ENCODE peak calls at places on chromosomes 13 and 19, in nine cellular contexts. U is stimulated activated CD4-positive, alpha-beta T cell treated with anti-CD3 and anti-CD28 coated beads, Interleukin-4, amount 100 ng/mL, for 24 hours; X is substantia nigra; W is Kasumi-1; O is GM04503; A is iPS-NIHi11; E is Daoy; B is activated CD4-positive, alpha-beta T cell treated with anti-CD3 and anti-CD28 coated beads, Interleukin-2, amount 50 U/mL, for 4 hours; R is NCI-H2081. G is an unnamed sample.

GRCh38 chr19:34232566-34233481 is 21.5 kb upstream of the GARRE1 start:
- DNase-seq in U (peak), X (peak), W (peak), O (peak), A (no peak), E (peak), B (no peak), R (no peak), G (peak)

GRCh38 chr13:112184261-112184660 is 117.3 kb downstream of the SOX1 start:
- DNase-seq in U (no peak), X (no peak), W (no peak), O (no peak), A (no peak), E (no peak), B (no peak), R (no peak), G (no peak)

GRCh38 chr13:110682746-110683145 is 23.2 kb downstream of the CARS2 start:
- DNase-seq in U (no peak), X (no peak), W (no peak), O (no peak), A (no peak), E (no peak), B (no peak), R (no peak), G (no peak)

GRCh38 chr19:53182202-53182601 is 11.0 kb downstream of the ZNF665 start:
- DNase-seq in U (no peak), X (no peak), W (no peak), O (no peak), A (no peak), E (peak), B (no peak), R (no peak), G (no peak)

GRCh38 chr13:43865892-43866291 is 13.6 kb downstream of the CCDC122 start:
- DNase-seq in U (no peak), X (no peak), W (no peak), O (no peak), A (no peak), E (no peak), B (no peak), R (no peak), G (peak)

GRCh38 chr13:80235559-80236296 is 105.2 kb downstream of the SPRY2 start:
- DNase-seq in U (no peak), X (no peak), W (no peak), O (no peak), A (no peak), E (peak), B (no peak), R (peak), G (no peak)

GRCh38 chr13:97904059-97904458 is 49.4 kb upstream of the IPO5 start:
- DNase-seq in U (no peak), X (no peak), W (no peak), O (no peak), A (no peak), E (no peak), B (no peak), R (no peak), G (no peak)

GRCh38 chr19:14116918-14117578 is 514 bp downstream of the PRKACA start:
- DNase-seq in U (peak), X (peak), W (no peak), O (no peak), A (peak), E (peak), B (no peak), R (peak), G (no peak)

GRCh38 chr13:95032114-95032513 is 269.1 kb downstream of the ABCC4 start:
- DNase-seq in U (no peak), X (no peak), W (no peak), O (no peak), A (no peak), E (no peak), B (no peak), R (no peak), G (no peak)

GRCh38 chr13:113152894-113153809 is 5.3 kb upstream of the PROZ start:
- DNase-seq in U (no peak), X (peak), W (no peak), O (no peak), A (no peak), E (peak), B (no peak), R (no peak), G (peak)

GRCh38 chr13:97222934-97223710 is 989 bp downstream of the MBNL2 start:
- DNase-seq in U (no peak), X (no peak), W (no peak), O (no peak), A (no peak), E (no peak), B (no peak), R (peak), G (no peak)

GRCh38 chr13:69761581-69761980 is 346.0 kb upstream of the ATXN8OS start:
- DNase-seq in U (no peak), X (no peak), W (no peak), O (no peak), A (no peak), E (no peak), B (no peak), R (no peak), G (no peak)

GRCh38 chr19:35717665-35718344 is at the start of gene KMT2B:
- DNase-seq in U (no peak), X (peak), W (no peak), O (no peak), A (peak), E (no peak), B (no peak), R (no peak), G (no peak)

GRCh38 chr19:40576181-40576584 is 490 bp upstream of the SHKBP1 start:
- DNase-seq in U (no peak), X (no peak), W (no peak), O (no peak), A (no peak), E (no peak), B (no peak), R (no peak), G (no peak)

GRCh38 chr13:79585033-79585432 is 104.1 kb downstream of the NDFIP2 start:
- DNase-seq in U (no peak), X (no peak), W (no peak), O (no peak), A (no peak), E (no peak), B (no peak), R (no peak), G (no peak)

GRCh38 chr13:101594936-101595335 is 142.5 kb downstream of the ITGBL1 start:
- DNase-seq in U (no peak), X (no peak), W (no peak), O (no peak), A (no peak), E (no peak), B (no peak), R (no peak), G (no peak)

GRCh38 chr19:33883869-33884519 is 87.3 kb downstream of the KCTD15 start:
- DNase-seq in U (no peak), X (no peak), W (no peak), O (no peak), A (peak), E (peak), B (no peak), R (peak), G (no peak)

GRCh38 chr19:17671906-17672305 is 16.2 kb downstream of the UNC13A start:
- DNase-seq in U (peak), X (no peak), W (peak), O (no peak), A (peak), E (peak), B (no peak), R (peak), G (peak)

GRCh38 chr13:52127783-52128702 is 830 bp downstream of the NEK5 start:
- DNase-seq in U (peak), X (peak), W (peak), O (peak), A (peak), E (peak), B (peak), R (peak), G (peak)

GRCh38 chr19:46082728-46083050 is 41.8 kb downstream of the IGFL3 start:
- DNase-seq in U (no peak), X (no peak), W (no peak), O (no peak), A (no peak), E (no peak), B (no peak), R (no peak), G (no peak)

GRCh38 chr13:68125087-68125480 is 894.9 kb upstream of the PCDH9 start:
- DNase-seq in U (no peak), X (no peak), W (no peak), O (no peak), A (no peak), E (no peak), B (no peak), R (no peak), G (no peak)

GRCh38 chr19:13974073-13974472 is 21.8 kb downstream of the DCAF15 start:
- DNase-seq in U (peak), X (no peak), W (no peak), O (no peak), A (peak), E (peak), B (peak), R (peak), G (peak)

GRCh38 chr13:94764576-94765321 is 52.4 kb upstream of the SOX21 start:
- DNase-seq in U (no peak), X (no peak), W (no peak), O (no peak), A (no peak), E (peak), B (no peak), R (no peak), G (no peak)

GRCh38 chr19:39937792-39938191 is 3.4 kb upstream of the FCGBP start:
- DNase-seq in U (no peak), X (no peak), W (peak), O (no peak), A (no peak), E (no peak), B (no peak), R (no peak), G (no peak)

GRCh38 chr19:7833225-7834156 is 3.5 kb downstream of the EVI5L start:
- DNase-seq in U (no peak), X (no peak), W (no peak), O (peak), A (peak), E (peak), B (no peak), R (no peak), G (no peak)

GRCh38 chr19:28466107-28467045 is 746.6 kb downstream of the UQCRFS1 start:
- DNase-seq in U (peak), X (no peak), W (peak), O (no peak), A (peak), E (peak), B (peak), R (no peak), G (peak)

GRCh38 chr19:38733493-38734175 is 10.6 kb downstream of the CAPN12 start:
- DNase-seq in U (no peak), X (no peak), W (no peak), O (no peak), A (no peak), E (peak), B (no peak), R (no peak), G (no peak)

GRCh38 chr13:112899618-112900600 is 69.1 kb upstream of the MCF2L start:
- DNase-seq in U (no peak), X (no peak), W (no peak), O (no peak), A (no peak), E (no peak), B (no peak), R (no peak), G (no peak)